ENCODE peak calls at places on chromosomes 13 and 19, in six cellular contexts. X, O, C, G, I and L are unnamed samples.

GRCh38 chr13:73914119-73914518 is 220.1 kb downstream of the KLF12 start:
- DNase-seq in O (peak), I (no peak), G (no peak), X (no peak), C (no peak), L (peak)

GRCh38 chr19:12899891-12900518 is 9.0 kb downstream of the GCDH start:
- DNase-seq in I (no peak), X (no peak), G (no peak), C (no peak), O (no peak), L (no peak)

GRCh38 chr19:40499320-40499719 is 32.5 kb downstream of the SPTBN4 start:
- DNase-seq in I (no peak), O (no peak), C (no peak), X (no peak), G (no peak), L (no peak)

GRCh38 chr19:29858000-29858596 is 46.3 kb downstream of the CCNE1 start:
- DNase-seq in C (no peak), I (no peak), O (peak), G (peak), X (no peak), L (no peak)

GRCh38 chr13:95643009-95643408 is 1.5 kb downstream of the DZIP1 start:
- DNase-seq in O (no peak), C (no peak), G (no peak), I (no peak), X (no peak), L (no peak)

GRCh38 chr13:67123165-67123564 is 107.0 kb downstream of the PCDH9 start:
- DNase-seq in C (no peak), O (peak), X (no peak), I (no peak), G (no peak), L (no peak)

GRCh38 chr19:13050274-13050673 is 52.4 kb downstream of the LYL1 start:
- DNase-seq in C (no peak), X (no peak), G (no peak), I (no peak), O (no peak), L (no peak)

GRCh38 chr13:78742659-78743058 is 83.7 kb upstream of the OBI1 start:
- DNase-seq in I (no peak), C (no peak), G (no peak), O (no peak), X (no peak), L (no peak)

GRCh38 chr13:24741016-24741662 is 22.8 kb upstream of the RNF17 start:
- DNase-seq in I (no peak), X (no peak), G (no peak), C (no peak), O (peak), L (no peak)

GRCh38 chr13:80339578-80339840 is 1.4 kb downstream of the SPRY2 start:
- DNase-seq in G (no peak), X (no peak), I (no peak), O (no peak), C (no peak), L (peak)

GRCh38 chr13:54206601-54207000 is 1178.0 kb downstream of the OLFM4 start:
- DNase-seq in O (no peak), X (no peak), G (no peak), I (no peak), C (no peak), L (no peak)

GRCh38 chr19:36093146-36093662 is 17.7 kb upstream of the OVOL3 start:
- DNase-seq in C (no peak), O (no peak), X (no peak), G (no peak), I (no peak), L (no peak)

GRCh38 chr13:33014291-33014690 is 1.9 kb upstream of the KL start:
- DNase-seq in G (no peak), C (no peak), O (no peak), X (no peak), I (no peak), L (no peak)

GRCh38 chr13:101640797-101641400 is 188.4 kb downstream of the ITGBL1 start:
- DNase-seq in I (peak), C (no peak), O (no peak), X (no peak), G (no peak), L (peak)

GRCh38 chr13:79328510-79328909 is 77.5 kb downstream of the RBM26 start:
- DNase-seq in O (no peak), I (no peak), X (no peak), C (no peak), G (no peak), L (no peak)

GRCh38 chr13:89856512-89856911 is 1491.0 kb upstream of the MIR17HG start:
- DNase-seq in I (no peak), X (no peak), C (no peak), G (no peak), O (no peak), L (no peak)

GRCh38 chr19:55579766-55580621 is 654 bp downstream of the ZNF579 start:
- DNase-seq in C (no peak), X (no peak), I (no peak), O (peak), G (peak), L (peak)

GRCh38 chr13:28820099-28821051 is at the start of gene MTUS2:
- DNase-seq in C (no peak), O (no peak), G (no peak), I (no peak), X (no peak), L (no peak)

GRCh38 chr19:45477713-45478453 is 10.1 kb downstream of the FOSB start:
- DNase-seq in I (no peak), X (no peak), C (no peak), G (no peak), O (peak), L (no peak)

GRCh38 chr19:49884760-49885159 is 7.3 kb downstream of the TBC1D17 start:
- DNase-seq in C (no peak), X (no peak), O (no peak), I (no peak), G (no peak), L (no peak)

GRCh38 chr19:23263870-23264590 is 13.8 kb upstream of the ZNF724 start:
- DNase-seq in C (peak), I (no peak), X (no peak), O (no peak), G (no peak), L (no peak)

GRCh38 chr13:19329365-19329764 is 147.7 kb upstream of the TUBA3C start:
- DNase-seq in I (no peak), O (no peak), G (no peak), C (no peak), X (no peak), L (no peak)

GRCh38 chr19:10518444-10519361 is 1.5 kb upstream of the S1PR5 start:
- DNase-seq in G (no peak), O (no peak), I (no peak), C (no peak), X (no peak), L (no peak)

GRCh38 chr19:10116085-10116865 is 3.4 kb downstream of the EIF3G start:
- DNase-seq in I (no peak), C (no peak), G (peak), O (no peak), X (no peak), L (no peak)

GRCh38 chr19:34256835-34257558 is 2.6 kb downstream of the GARRE1 start:
- DNase-seq in I (no peak), C (no peak), O (no peak), X (no peak), G (no peak), L (no peak)

GRCh38 chr13:93244918-93245280 is 18.3 kb downstream of the GPC6 start:
- DNase-seq in X (no peak), G (no peak), O (no peak), I (no peak), C (no peak), L (peak)

GRCh38 chr13:35930665-35931631 is 200.2 kb downstream of the DCLK1 start:
- DNase-seq in I (no peak), G (no peak), O (no peak), C (peak), X (no peak), L (no peak)

GRCh38 chr13:95833126-95833525 is 156.2 kb downstream of the DNAJC3 start:
- DNase-seq in I (no peak), O (no peak), X (no peak), G (no peak), C (no peak), L (peak)

GRCh38 chr19:11418518-11419506 is at the start of gene RGL3:
- DNase-seq in X (no peak), C (no peak), I (no peak), O (no peak), G (peak), L (no peak)

DNA sequence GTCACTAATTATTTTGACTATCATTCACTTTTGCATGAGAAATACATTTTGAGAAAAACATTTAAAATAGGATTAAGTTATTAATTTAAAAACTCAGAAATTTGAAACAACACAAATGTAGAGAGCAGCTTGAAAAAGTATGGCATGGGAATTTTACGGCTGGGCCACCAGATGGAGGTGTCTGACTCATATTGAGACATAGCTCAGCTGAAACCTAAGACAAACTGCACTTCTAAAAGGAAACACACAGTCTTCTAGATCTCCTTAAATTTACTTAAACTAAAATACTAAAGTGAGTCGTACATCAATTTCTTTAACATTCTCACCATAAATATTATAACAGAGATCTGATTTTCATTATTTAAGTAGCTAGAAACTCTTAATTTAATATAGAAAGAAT is 41.9 kb upstream of the POSTN start:
- DNase-seq in O (peak), C (no peak), X (no peak), G (no peak), I (no peak), L (peak)
- TF ChIP-seq CTCF in O (peak), C (peak), X (no peak), G (peak), I (peak), L (peak)

GRCh38 chr13:50318887-50319286 is 303.6 kb downstream of the KCNRG start:
- DNase-seq in C (no peak), I (no peak), X (no peak), O (no peak), G (no peak), L (no peak)
- TF ChIP-seq CTCF in C (no peak), I (no peak), X (no peak), O (peak), G (no peak), L (no peak)

DNA sequence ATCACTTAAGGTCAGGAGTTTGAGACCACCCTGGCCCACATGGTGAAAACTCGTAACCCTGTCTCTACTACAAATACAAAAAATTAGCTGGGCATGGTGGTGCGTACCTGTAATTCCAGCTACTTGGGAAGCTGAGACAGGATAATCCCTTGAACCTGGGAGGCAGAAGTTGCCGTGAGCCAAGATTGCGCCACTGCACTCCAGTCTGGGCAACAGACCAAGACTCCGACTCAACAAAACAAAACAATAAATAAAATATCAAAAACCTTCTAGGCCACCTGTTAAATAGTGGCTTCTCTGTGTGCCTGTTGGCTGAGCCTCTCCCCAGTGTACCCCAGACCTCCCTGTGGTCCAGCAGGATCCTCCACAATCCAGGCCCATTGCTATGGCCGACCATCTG is 3.3 kb upstream of the PSMD8 start:
- DNase-seq in G (no peak), C (no peak), I (no peak), X (no peak), O (no peak), L (no peak)
- TF ChIP-seq CTCF in G (no peak), C (no peak), I (no peak), X (no peak), O (no peak), L (no peak)

DNA sequence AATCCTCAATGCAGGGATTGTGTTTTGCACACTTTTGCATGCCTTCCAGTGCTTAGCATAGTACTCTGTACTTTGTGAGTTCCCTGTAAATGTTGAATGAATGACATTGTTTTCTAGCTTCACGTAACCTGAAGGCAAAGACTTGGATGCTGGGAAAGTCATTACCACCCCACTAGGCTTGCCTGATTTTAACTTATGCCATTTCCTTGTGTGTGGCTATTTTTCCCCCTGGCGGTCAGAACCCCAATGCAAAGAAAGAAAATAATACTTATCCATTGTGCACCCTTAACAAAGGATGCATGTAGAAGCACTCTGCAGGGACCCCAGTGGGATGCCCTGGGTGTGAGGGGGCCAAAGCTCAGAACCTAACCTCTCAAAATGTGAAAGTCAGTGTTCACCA is 1.2 kb upstream of the ENOX1 start:
- DNase-seq in X (peak), C (peak), O (peak), I (no peak), G (no peak), L (peak)
- TF ChIP-seq CTCF in X (peak), C (peak), O (peak), I (no peak), G (no peak), L (peak)

DNA sequence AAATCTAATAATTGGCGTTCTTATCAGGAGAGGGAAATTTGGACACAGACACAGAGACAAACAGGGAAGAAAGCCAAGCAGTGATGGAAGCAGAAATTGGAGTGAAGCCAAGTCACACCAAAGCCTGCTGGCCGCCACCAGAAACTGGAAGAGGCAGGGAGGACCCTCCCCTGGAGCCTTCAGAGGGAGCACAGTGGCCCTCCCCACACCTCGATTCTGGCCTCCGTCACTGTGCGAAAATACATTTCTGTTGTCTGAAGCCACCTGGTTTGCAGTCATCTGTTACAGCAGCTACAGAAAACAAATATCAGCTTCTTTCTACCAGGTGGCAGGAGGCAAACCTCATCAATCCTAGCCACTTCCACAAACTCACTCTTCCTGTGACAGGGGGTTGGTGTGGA is 8.3 kb upstream of the TLE6 start:
- DNase-seq in C (peak), X (no peak), O (peak), G (peak), I (no peak), L (peak)
- TF ChIP-seq CTCF in C (no peak), X (no peak), O (peak), G (no peak), I (no peak), L (no peak)

DNA sequence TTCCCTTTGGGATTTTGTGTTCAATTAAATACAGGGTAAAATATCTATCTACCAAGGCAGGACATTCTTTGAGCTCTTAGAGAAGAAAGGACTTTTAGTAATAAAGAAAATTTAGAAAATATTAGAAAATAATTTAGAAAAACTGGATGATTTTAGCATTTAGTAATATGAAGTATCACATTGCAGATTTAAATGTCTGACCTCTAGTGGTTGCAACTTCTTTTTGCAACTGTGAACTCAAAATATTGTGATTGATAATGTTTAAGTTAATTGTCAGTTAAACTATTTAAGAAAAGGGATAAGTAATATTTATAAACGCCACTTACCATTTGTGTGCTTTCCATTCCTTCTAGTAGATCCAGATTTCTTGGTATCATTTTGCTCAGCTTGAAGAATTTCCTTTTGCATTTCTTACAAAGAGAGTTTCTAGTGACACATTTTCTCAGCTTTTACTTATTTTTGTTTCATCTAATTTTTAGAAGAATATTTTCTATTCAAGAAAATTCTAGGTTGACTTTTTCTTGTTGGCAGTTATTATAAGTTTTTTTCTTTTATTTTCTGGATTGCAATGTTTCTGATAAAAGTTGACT is 10.3 kb upstream of the POSTN start:
- DNase-seq in O (peak), G (no peak), I (no peak), C (no peak), X (no peak), L (peak)
- TF ChIP-seq CTCF in O (peak), G (peak), I (peak), C (peak), X (peak), L (peak)

GRCh38 chr13:46288570-46289259 is 77.0 kb downstream of the LRRC63 start:
- DNase-seq in X (peak), C (no peak), G (no peak), I (no peak), O (peak), L (peak)

GRCh38 chr13:46286972-46287371 is 75.2 kb downstream of the LRRC63 start:
- DNase-seq in O (no peak), G (no peak), C (no peak), I (no peak), X (no peak), L (no peak)

DNA sequence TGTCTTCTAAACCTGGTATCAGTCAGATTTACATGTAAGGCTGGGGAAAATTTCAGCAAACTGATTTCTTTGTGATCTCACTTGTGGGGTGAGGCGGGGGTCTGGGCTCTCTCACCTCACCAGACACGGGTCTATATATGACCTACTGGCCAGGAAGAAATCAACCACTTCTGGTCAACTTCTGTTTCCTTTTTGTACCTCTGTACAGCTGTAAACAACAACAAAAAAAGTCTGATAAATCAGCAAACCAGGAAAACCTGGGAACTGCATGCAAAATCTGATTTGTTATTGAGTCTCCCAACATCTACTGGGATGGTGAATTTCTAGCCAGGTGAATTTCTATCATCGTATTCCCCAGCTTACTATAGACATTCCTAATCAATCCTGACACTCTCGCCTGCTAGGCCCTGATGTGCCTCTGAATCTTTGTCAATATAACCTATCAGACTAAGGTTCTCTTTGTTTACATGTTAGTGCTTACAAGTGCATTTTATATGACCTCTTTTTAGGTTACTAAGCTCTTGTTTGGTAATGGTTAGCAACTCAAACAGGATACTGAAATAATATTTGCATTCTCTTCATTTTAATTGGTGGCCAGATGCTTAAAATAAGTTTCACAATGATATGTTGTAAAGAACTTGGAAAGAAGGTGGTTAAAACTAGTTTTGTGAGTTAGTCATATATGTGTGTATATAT is 77.7 kb downstream of the LRRC63 start:
- DNase-seq in X (no peak), O (no peak), C (no peak), I (no peak), G (no peak), L (no peak)
- TF ChIP-seq CTCF in X (no peak), O (peak), C (no peak), I (no peak), G (no peak), L (no peak)

GRCh38 chr19:5052515-5052914 is 83.6 kb downstream of the KDM4B start:
- DNase-seq in C (no peak), G (no peak), I (no peak), X (no peak), O (peak), L (no peak)
- TF ChIP-seq CTCF in C (no peak), G (no peak), I (no peak), X (peak), O (peak), L (peak)

GRCh38 chr19:38336638-38337359 is 1.2 kb downstream of the CATSPERG start:
- DNase-seq in I (peak), O (peak), X (peak), C (peak), G (peak), L (peak)
- TF ChIP-seq CTCF in I (no peak), O (no peak), X (no peak), C (no peak), G (no peak), L (no peak)